ENCODE peak calls at places on chromosomes 2 and 18, in six cellular contexts. U is Kasumi-1, R is H7, Y is prostate gland, G is GM12891, B is HTR-8/SVneo. N is an unnamed sample.

GRCh38 chr18:78994000-78994399 is 14.4 kb downstream of the SALL3 start:
- DNase-seq in U (no peak), Y (no peak), B (no peak), R (peak; percentile 31), G (no peak), N (peak; percentile 48)

GRCh38 chr2:240570531-240571313 is 2.4 kb downstream of the RNPEPL1 start:
- DNase-seq in U (no peak), Y (no peak), R (peak; percentile 53), G (no peak), B (no peak), N (no peak)

GRCh38 chr2:236215196-236215595 is 47.0 kb upstream of the GBX2 start:
- DNase-seq in U (no peak), R (no peak), Y (no peak), B (no peak), G (no peak), N (no peak)

GRCh38 chr2:108950736-108951135 is 38.3 kb downstream of the EDAR start:
- DNase-seq in U (no peak), B (no peak), R (no peak), Y (no peak), G (no peak), N (no peak)

GRCh38 chr18:74682141-74682997 is 84.7 kb downstream of the ZNF407 start:
- DNase-seq in B (no peak), R (no peak), U (no peak), G (no peak), Y (no peak), N (no peak)

GRCh38 chr2:25187729-25188350 is 19.5 kb upstream of the POMC start:
- DNase-seq in B (no peak), Y (no peak), G (no peak), R (no peak), U (no peak), N (no peak)

GRCh38 chr2:128867936-128868636 is 549.4 kb upstream of the HS6ST1 start:
- DNase-seq in Y (no peak), B (no peak), G (no peak), U (no peak), R (no peak), N (no peak)

GRCh38 chr2:152766908-152767307 is 48.5 kb downstream of the ARL6IP6 start:
- DNase-seq in R (no peak), G (no peak), Y (no peak), U (no peak), B (no peak), N (no peak)

GRCh38 chr2:190618030-190618429 is 30.9 kb upstream of the NAB1 start:
- DNase-seq in Y (no peak), G (no peak), B (no peak), U (no peak), R (no peak), N (no peak)

GRCh38 chr2:140808816-140809215 is 1322.0 kb downstream of the LRP1B start:
- DNase-seq in U (peak; percentile 51), R (no peak), B (no peak), Y (no peak), G (no peak), N (no peak)

GRCh38 chr2:52933878-52934277 is 833.7 kb upstream of the CHAC2 start:
- DNase-seq in Y (no peak), U (no peak), G (no peak), R (no peak), B (no peak), N (no peak)

GRCh38 chr2:109409347-109410020 is 204.3 kb downstream of the SEPTIN10 start:
- DNase-seq in Y (no peak), B (no peak), R (peak; percentile 74), U (no peak), G (no peak), N (no peak)

GRCh38 chr2:134774074-134774742 is 55.4 kb upstream of the TMEM163 start:
- DNase-seq in U (no peak), Y (no peak), G (no peak), R (no peak), B (no peak), N (peak; percentile 81)

GRCh38 chr18:3015203-3015590 is 2.3 kb upstream of the LPIN2 start:
- DNase-seq in R (no peak), Y (no peak), B (peak; percentile 71), G (no peak), U (peak; percentile 22), N (peak; percentile 66)

GRCh38 chr2:53787255-53787910 is 539 bp downstream of the ERLEC1 start:
- DNase-seq in G (no peak), B (no peak), Y (no peak), R (no peak), U (peak; percentile 24), N (no peak)

GRCh38 chr2:7989823-7990222 is 692.0 kb upstream of the ID2 start:
- DNase-seq in G (no peak), B (no peak), R (no peak), U (no peak), Y (no peak), N (no peak)

GRCh38 chr2:200861617-200862016 is 2.8 kb downstream of the CLK1 start:
- DNase-seq in B (no peak), R (no peak), Y (no peak), U (no peak), G (no peak), N (no peak)

GRCh38 chr18:77749189-77749588 is 499.5 kb downstream of the GALR1 start:
- DNase-seq in R (peak; percentile 74), U (no peak), G (no peak), Y (no peak), B (no peak), N (no peak)

GRCh38 chr2:217227794-217228193 is 367.9 kb upstream of the TNP1 start:
- DNase-seq in G (no peak), R (no peak), B (no peak), Y (no peak), U (no peak), N (no peak)

GRCh38 chr2:118269408-118270051 is 181.3 kb downstream of the INSIG2 start:
- DNase-seq in R (peak; percentile 35), B (no peak), Y (no peak), G (no peak), U (no peak), N (no peak)

GRCh38 chr2:19600506-19600905 is 242.1 kb upstream of the OSR1 start:
- DNase-seq in R (no peak), U (no peak), Y (no peak), B (no peak), G (no peak), N (no peak)

GRCh38 chr2:98134601-98135000 is 47.6 kb downstream of the VWA3B start:
- DNase-seq in B (no peak), R (no peak), Y (no peak), G (no peak), U (no peak), N (no peak)

GRCh38 chr2:24830351-24830750 is 37.1 kb downstream of the CENPO start:
- DNase-seq in U (no peak), G (peak; percentile 3), R (peak; percentile 72), Y (no peak), B (no peak), N (peak; percentile 58)

GRCh38 chr2:100395532-100396350 is 21.7 kb downstream of the CHST10 start:
- DNase-seq in U (no peak), Y (no peak), G (no peak), B (no peak), R (peak; percentile 4), N (no peak)

GRCh38 chr2:109196081-109196875 is 67.3 kb downstream of the SH3RF3 start:
- DNase-seq in U (no peak), Y (no peak), R (no peak), G (no peak), B (no peak), N (no peak)

GRCh38 chr2:144424559-144425240 is 95.2 kb downstream of the ZEB2 start:
- DNase-seq in U (no peak), Y (no peak), B (no peak), G (no peak), R (no peak), N (no peak)

GRCh38 chr18:58997811-58998337 is 133.2 kb downstream of the ZNF532 start:
- DNase-seq in R (no peak), G (no peak), B (no peak), U (no peak), Y (no peak), N (no peak)

GRCh38 chr2:10944799-10945198 is 33.1 kb downstream of the KCNF1 start:
- DNase-seq in R (no peak), B (no peak), G (no peak), U (no peak), Y (no peak), N (no peak)

GRCh38 chr2:216222650-216223352 is 113.7 kb downstream of the XRCC5 start:
- DNase-seq in Y (no peak), U (no peak), R (peak; percentile 33), G (no peak), B (no peak), N (no peak)

GRCh38 chr2:210899131-210899530 is 342.7 kb downstream of the CPS1 start:
- DNase-seq in U (no peak), G (no peak), B (no peak), R (no peak), Y (no peak), N (no peak)

GRCh38 chr2:174125151-174125550 is 123.2 kb downstream of the OLA1 start:
- DNase-seq in G (no peak), U (no peak), Y (no peak), B (no peak), R (no peak), N (no peak)

GRCh38 chr2:205785507-205786222 is 103.4 kb downstream of the NRP2 start:
- DNase-seq in R (no peak), Y (no peak), U (no peak), B (no peak), G (no peak), N (no peak)

GRCh38 chr18:13480856-13481255 is 245.5 kb downstream of the FAM210A start:
- DNase-seq in Y (no peak), G (no peak), R (no peak), U (no peak), B (no peak), N (no peak)

GRCh38 chr18:79902640-79903039 is 48.8 kb downstream of the SLC66A2 start:
- DNase-seq in U (no peak), Y (no peak), R (no peak), G (peak; percentile 5), B (no peak), N (peak; percentile 52)

GRCh38 chr2:189369566-189369965 is 71.7 kb upstream of the WDR75 start:
- DNase-seq in B (peak; percentile 21), G (no peak), Y (no peak), U (no peak), R (no peak), N (no peak)

GRCh38 chr2:190123956-190124355 is 61.4 kb upstream of the MSTN start:
- DNase-seq in G (no peak), R (no peak), U (no peak), Y (no peak), B (no peak), N (peak; percentile 75)

GRCh38 chr2:174327958-174328308 is 6.8 kb upstream of the SP9 start:
- DNase-seq in U (no peak), R (no peak), Y (no peak), B (no peak), G (no peak), N (no peak)

N was measured in islet precursor cell.